ENCODE peak calls at places on chromosomes 7 and 10, in four cellular contexts. One of them, this sample, is unnamed.

GRCh38 chr7:120997902-120998301 is 9.4 kb downstream of the CPED1 start:
- DNase-seq in stimulated activated CD8-positive, alpha-beta memory T cell treated with anti-CD3 and anti-CD28 coated beads, Interleukin-15, amount 100 ng/mL, for 4 hours: no peak
- DNase-seq in HS-27A: no peak
- DNase-seq in NCI-H1105: no peak
- DNase-seq in this sample: no peak

GRCh38 chr10:61896854-61897661 is 4.4 kb upstream of the ARID5B start:
- DNase-seq in HS-27A: no peak
- DNase-seq in NCI-H1105: no peak
- DNase-seq in stimulated activated CD8-positive, alpha-beta memory T cell treated with anti-CD3 and anti-CD28 coated beads, Interleukin-15, amount 100 ng/mL, for 4 hours: peak
- DNase-seq in this sample: no peak

GRCh38 chr10:46547331-46547880 is 9.1 kb downstream of the GPRIN2 start:
- DNase-seq in NCI-H1105: no peak
- DNase-seq in stimulated activated CD8-positive, alpha-beta memory T cell treated with anti-CD3 and anti-CD28 coated beads, Interleukin-15, amount 100 ng/mL, for 4 hours: no peak
- DNase-seq in HS-27A: no peak
- DNase-seq in this sample: no peak

GRCh38 chr10:44478040-44478439 is 93.1 kb upstream of the CXCL12 start:
- DNase-seq in NCI-H1105: no peak
- DNase-seq in stimulated activated CD8-positive, alpha-beta memory T cell treated with anti-CD3 and anti-CD28 coated beads, Interleukin-15, amount 100 ng/mL, for 4 hours: no peak
- DNase-seq in HS-27A: no peak
- DNase-seq in this sample: no peak

GRCh38 chr10:35542303-35542702 is 62.8 kb upstream of the GJD4 start:
- DNase-seq in HS-27A: no peak
- DNase-seq in NCI-H1105: no peak
- DNase-seq in stimulated activated CD8-positive, alpha-beta memory T cell treated with anti-CD3 and anti-CD28 coated beads, Interleukin-15, amount 100 ng/mL, for 4 hours: no peak
- DNase-seq in this sample: no peak

GRCh38 chr7:106640368-106641141 is 20.4 kb downstream of the CCDC71L start:
- DNase-seq in HS-27A: no peak
- DNase-seq in stimulated activated CD8-positive, alpha-beta memory T cell treated with anti-CD3 and anti-CD28 coated beads, Interleukin-15, amount 100 ng/mL, for 4 hours: no peak
- DNase-seq in NCI-H1105: no peak
- DNase-seq in this sample: no peak

GRCh38 chr7:42117201-42117600 is 119.8 kb downstream of the GLI3 start:
- DNase-seq in stimulated activated CD8-positive, alpha-beta memory T cell treated with anti-CD3 and anti-CD28 coated beads, Interleukin-15, amount 100 ng/mL, for 4 hours: no peak
- DNase-seq in NCI-H1105: no peak
- DNase-seq in HS-27A: no peak
- DNase-seq in this sample: no peak

GRCh38 chr7:99024066-99024465 is 119.8 kb downstream of the SMURF1 start:
- DNase-seq in NCI-H1105: no peak
- DNase-seq in HS-27A: no peak
- DNase-seq in stimulated activated CD8-positive, alpha-beta memory T cell treated with anti-CD3 and anti-CD28 coated beads, Interleukin-15, amount 100 ng/mL, for 4 hours: no peak
- DNase-seq in this sample: no peak

GRCh38 chr10:42985436-42986316 is 91.2 kb upstream of the RET start:
- DNase-seq in HS-27A: no peak
- DNase-seq in NCI-H1105: no peak
- DNase-seq in stimulated activated CD8-positive, alpha-beta memory T cell treated with anti-CD3 and anti-CD28 coated beads, Interleukin-15, amount 100 ng/mL, for 4 hours: no peak
- DNase-seq in this sample: no peak

GRCh38 chr7:40197527-40197926 is 62.7 kb downstream of the SUGCT start:
- DNase-seq in stimulated activated CD8-positive, alpha-beta memory T cell treated with anti-CD3 and anti-CD28 coated beads, Interleukin-15, amount 100 ng/mL, for 4 hours: no peak
- DNase-seq in NCI-H1105: no peak
- DNase-seq in HS-27A: no peak
- DNase-seq in this sample: no peak

GRCh38 chr7:133303931-133304330 is 51.1 kb downstream of the EXOC4 start:
- DNase-seq in HS-27A: no peak
- DNase-seq in stimulated activated CD8-positive, alpha-beta memory T cell treated with anti-CD3 and anti-CD28 coated beads, Interleukin-15, amount 100 ng/mL, for 4 hours: no peak
- DNase-seq in NCI-H1105: no peak
- DNase-seq in this sample: no peak

GRCh38 chr10:52949899-52950298 is 177.3 kb upstream of the MBL2 start:
- DNase-seq in stimulated activated CD8-positive, alpha-beta memory T cell treated with anti-CD3 and anti-CD28 coated beads, Interleukin-15, amount 100 ng/mL, for 4 hours: no peak
- DNase-seq in HS-27A: no peak
- DNase-seq in NCI-H1105: no peak
- DNase-seq in this sample: no peak

GRCh38 chr10:110410329-110411046 is 87.2 kb upstream of the DUSP5 start:
- DNase-seq in HS-27A: peak
- DNase-seq in NCI-H1105: no peak
- DNase-seq in stimulated activated CD8-positive, alpha-beta memory T cell treated with anti-CD3 and anti-CD28 coated beads, Interleukin-15, amount 100 ng/mL, for 4 hours: no peak
- DNase-seq in this sample: no peak

GRCh38 chr10:93673791-93674190 is 28.6 kb downstream of the FRA10AC1 start:
- DNase-seq in HS-27A: no peak
- DNase-seq in stimulated activated CD8-positive, alpha-beta memory T cell treated with anti-CD3 and anti-CD28 coated beads, Interleukin-15, amount 100 ng/mL, for 4 hours: no peak
- DNase-seq in NCI-H1105: no peak
- DNase-seq in this sample: no peak

GRCh38 chr10:36344816-36345215 is 702.7 kb upstream of the FZD8 start:
- DNase-seq in stimulated activated CD8-positive, alpha-beta memory T cell treated with anti-CD3 and anti-CD28 coated beads, Interleukin-15, amount 100 ng/mL, for 4 hours: no peak
- DNase-seq in NCI-H1105: no peak
- DNase-seq in HS-27A: no peak
- DNase-seq in this sample: no peak

GRCh38 chr10:79247373-79248137 is 99.7 kb upstream of the PPIF start:
- DNase-seq in HS-27A: no peak
- DNase-seq in NCI-H1105: no peak
- DNase-seq in stimulated activated CD8-positive, alpha-beta memory T cell treated with anti-CD3 and anti-CD28 coated beads, Interleukin-15, amount 100 ng/mL, for 4 hours: no peak
- DNase-seq in this sample: no peak

GRCh38 chr7:73573276-73573675 is 5.1 kb downstream of the TBL2 start:
- DNase-seq in HS-27A: no peak
- DNase-seq in stimulated activated CD8-positive, alpha-beta memory T cell treated with anti-CD3 and anti-CD28 coated beads, Interleukin-15, amount 100 ng/mL, for 4 hours: no peak
- DNase-seq in NCI-H1105: no peak
- DNase-seq in this sample: no peak

GRCh38 chr7:43905954-43906326 is 456 bp downstream of the URGCP start:
- DNase-seq in HS-27A: no peak
- DNase-seq in NCI-H1105: peak
- DNase-seq in stimulated activated CD8-positive, alpha-beta memory T cell treated with anti-CD3 and anti-CD28 coated beads, Interleukin-15, amount 100 ng/mL, for 4 hours: no peak
- DNase-seq in this sample: no peak

This sample was measured in NCI-H1436 treated with DMSO at 0.1 percent for 48 hours.